ENCODE peak calls at places on chromosomes 2 and 18, in six cellular contexts. W, L, V, P, F and Q are unnamed samples.

GRCh38 chr2:231810905-231811304 is 24.7 kb downstream of the COPS7B start:
- DNase-seq in W (peak), L (no peak), V (no peak), P (peak), F (no peak), Q (peak)

GRCh38 chr2:130371723-130372054 is 15.8 kb downstream of the PTPN18 start:
- DNase-seq in W (peak), L (no peak), V (no peak), P (no peak), F (no peak), Q (no peak)

GRCh38 chr18:76457957-76458356 is 37.1 kb downstream of the ZNF516 start:
- DNase-seq in W (no peak), L (no peak), V (no peak), P (no peak), F (no peak), Q (no peak)

GRCh38 chr2:66522591-66523379 is 87.9 kb downstream of the MEIS1 start:
- DNase-seq in W (no peak), L (no peak), V (no peak), P (no peak), F (no peak), Q (no peak)

GRCh38 chr18:76126327-76126726 is 368.7 kb downstream of the ZNF516 start:
- DNase-seq in W (no peak), L (no peak), V (no peak), P (no peak), F (no peak), Q (no peak)

GRCh38 chr2:26520065-26520464 is 42.1 kb upstream of the OTOF start:
- DNase-seq in W (no peak), L (no peak), V (no peak), P (no peak), F (no peak), Q (no peak)

GRCh38 chr2:3022841-3023372 is 354.7 kb downstream of the EIPR1 start:
- DNase-seq in W (no peak), L (no peak), V (no peak), P (no peak), F (no peak), Q (no peak)

GRCh38 chr2:237618449-237618848 is 8.9 kb upstream of the LRRFIP1 start:
- DNase-seq in W (no peak), L (no peak), V (no peak), P (peak), F (no peak), Q (no peak)

GRCh38 chr2:71691747-71692455 is 238.5 kb downstream of the DYSF start:
- DNase-seq in W (peak), L (no peak), V (no peak), P (no peak), F (no peak), Q (no peak)

GRCh38 chr2:145006957-145007672 is 487.2 kb upstream of the ZEB2 start:
- DNase-seq in W (peak), L (no peak), V (peak), P (peak), F (peak), Q (peak)

GRCh38 chr2:164831887-164832286 is 9.7 kb downstream of the COBLL1 start:
- DNase-seq in W (no peak), L (no peak), V (no peak), P (no peak), F (no peak), Q (no peak)

GRCh38 chr2:63788070-63788469 is 53.6 kb upstream of the UGP2 start:
- DNase-seq in W (peak), L (no peak), V (no peak), P (peak), F (no peak), Q (peak)

GRCh38 chr2:192579965-192580700 is 385.4 kb upstream of the TMEFF2 start:
- DNase-seq in W (no peak), L (no peak), V (no peak), P (no peak), F (peak), Q (no peak)

GRCh38 chr2:179966778-179967394 is 40.2 kb downstream of the CWC22 start:
- DNase-seq in W (no peak), L (no peak), V (no peak), P (no peak), F (no peak), Q (no peak)

GRCh38 chr18:35729971-35730668 is 148.6 kb downstream of the GALNT1 start:
- DNase-seq in W (peak), L (no peak), V (no peak), P (no peak), F (no peak), Q (no peak)

GRCh38 chr18:34493099-34493544 is 217.0 kb upstream of the DTNA start:
- DNase-seq in W (peak), L (no peak), V (peak), P (no peak), F (peak), Q (peak)

GRCh38 chr2:180040146-180040925 is 33.2 kb upstream of the CWC22 start:
- DNase-seq in W (peak), L (no peak), V (no peak), P (peak), F (peak), Q (peak)

GRCh38 chr2:136010126-136010525 is 24.7 kb upstream of the DARS1 start:
- DNase-seq in W (peak), L (no peak), V (no peak), P (no peak), F (no peak), Q (no peak)

GRCh38 chr18:35379421-35379820 is 2.3 kb upstream of the ZNF396 start:
- DNase-seq in W (no peak), L (no peak), V (no peak), P (no peak), F (no peak), Q (no peak)

DNA sequence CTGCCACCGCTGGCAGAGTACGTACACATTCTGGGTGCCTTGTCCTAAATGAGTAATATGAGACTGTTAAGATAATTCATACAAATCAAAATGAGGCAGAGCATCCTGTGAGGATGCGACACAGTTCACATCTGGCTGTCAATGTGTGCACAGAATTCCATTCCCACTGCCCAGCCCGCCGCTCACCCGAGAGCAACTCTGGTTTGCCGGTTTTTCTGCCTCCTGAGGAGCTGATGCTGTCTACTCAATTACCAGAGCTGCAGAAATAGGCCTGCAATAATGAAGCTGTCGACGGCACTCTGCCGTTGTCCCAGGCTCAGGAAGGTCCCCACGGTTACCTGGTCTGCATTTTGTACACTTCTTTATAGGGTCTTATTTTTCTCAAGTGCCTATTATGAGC is 55.7 kb upstream of the LYPD1 start:
- DNase-seq in W (no peak), L (no peak), V (no peak), P (no peak), F (no peak), Q (no peak)
- TF ChIP-seq CTCF in W (no peak), L (no peak), V (no peak), P (no peak), F (no peak), Q (no peak)

GRCh38 chr2:166417669-166418068 is 41.9 kb upstream of the SCN9A start:
- DNase-seq in W (peak), L (no peak), V (no peak), P (no peak), F (no peak), Q (no peak)
- TF ChIP-seq CTCF in W (peak), L (no peak), V (no peak), P (no peak), F (no peak), Q (no peak)

DNA sequence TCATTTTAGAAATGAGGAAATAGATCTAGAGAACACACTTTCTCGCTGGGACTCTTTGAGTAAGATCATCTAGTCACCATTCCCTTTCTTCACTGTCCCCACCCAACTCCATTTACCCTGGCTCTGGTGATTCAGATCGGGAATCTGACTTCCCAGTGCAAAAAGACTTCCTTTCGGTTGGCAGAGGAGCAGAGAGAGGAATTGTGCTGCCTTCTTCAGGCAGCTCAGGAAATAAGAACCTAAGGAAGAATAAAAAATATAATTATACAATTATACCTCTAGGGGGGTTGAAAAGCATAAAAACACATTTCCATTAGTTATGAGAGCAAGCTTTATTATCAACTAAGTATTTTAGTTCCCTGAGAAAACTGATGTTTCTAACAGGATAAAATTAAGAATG is 9.3 kb upstream of the MPP4 start:
- DNase-seq in W (peak), L (no peak), V (no peak), P (no peak), F (no peak), Q (no peak)
- TF ChIP-seq CTCF in W (peak), L (no peak), V (no peak), P (peak), F (no peak), Q (peak)

DNA sequence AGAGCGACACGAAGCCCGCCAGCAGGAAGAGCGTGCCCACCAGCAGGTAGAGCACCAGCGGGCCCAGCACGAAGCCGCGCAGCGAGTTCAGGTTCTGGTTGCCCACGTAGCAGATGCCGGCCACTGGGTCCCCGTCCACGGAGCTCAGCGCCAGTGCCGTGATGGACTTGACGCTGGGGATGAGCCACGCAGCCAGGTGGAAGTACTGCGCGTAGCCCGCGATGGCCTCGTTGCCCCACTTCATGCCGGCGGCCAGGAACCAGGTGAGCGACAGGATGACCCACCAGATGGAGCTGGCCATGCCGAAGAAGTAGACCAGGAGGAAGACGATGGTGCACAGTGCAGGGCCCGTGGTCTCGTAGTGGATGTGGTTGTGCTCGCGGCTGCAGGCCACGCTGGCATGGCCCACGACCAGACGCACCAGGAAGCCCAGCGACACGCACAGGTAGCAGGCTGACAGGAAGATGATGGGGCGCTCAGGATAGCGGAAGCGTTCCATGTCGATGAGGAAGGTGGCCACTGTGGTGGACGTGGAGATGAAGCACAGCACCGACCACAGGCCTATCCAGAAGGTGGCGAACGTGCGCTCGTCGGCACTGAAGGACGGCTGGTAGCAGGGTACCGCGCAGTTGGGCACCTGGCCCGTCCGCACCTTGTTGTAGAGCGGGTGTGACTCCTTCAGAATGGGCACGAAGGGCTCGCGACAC is 2.1 kb downstream of the FZD5 start:
- DNase-seq in W (peak), L (no peak), V (peak), P (no peak), F (no peak), Q (no peak)
- TF ChIP-seq CTCF in W (peak), L (no peak), V (peak), P (peak), F (peak), Q (peak)

DNA sequence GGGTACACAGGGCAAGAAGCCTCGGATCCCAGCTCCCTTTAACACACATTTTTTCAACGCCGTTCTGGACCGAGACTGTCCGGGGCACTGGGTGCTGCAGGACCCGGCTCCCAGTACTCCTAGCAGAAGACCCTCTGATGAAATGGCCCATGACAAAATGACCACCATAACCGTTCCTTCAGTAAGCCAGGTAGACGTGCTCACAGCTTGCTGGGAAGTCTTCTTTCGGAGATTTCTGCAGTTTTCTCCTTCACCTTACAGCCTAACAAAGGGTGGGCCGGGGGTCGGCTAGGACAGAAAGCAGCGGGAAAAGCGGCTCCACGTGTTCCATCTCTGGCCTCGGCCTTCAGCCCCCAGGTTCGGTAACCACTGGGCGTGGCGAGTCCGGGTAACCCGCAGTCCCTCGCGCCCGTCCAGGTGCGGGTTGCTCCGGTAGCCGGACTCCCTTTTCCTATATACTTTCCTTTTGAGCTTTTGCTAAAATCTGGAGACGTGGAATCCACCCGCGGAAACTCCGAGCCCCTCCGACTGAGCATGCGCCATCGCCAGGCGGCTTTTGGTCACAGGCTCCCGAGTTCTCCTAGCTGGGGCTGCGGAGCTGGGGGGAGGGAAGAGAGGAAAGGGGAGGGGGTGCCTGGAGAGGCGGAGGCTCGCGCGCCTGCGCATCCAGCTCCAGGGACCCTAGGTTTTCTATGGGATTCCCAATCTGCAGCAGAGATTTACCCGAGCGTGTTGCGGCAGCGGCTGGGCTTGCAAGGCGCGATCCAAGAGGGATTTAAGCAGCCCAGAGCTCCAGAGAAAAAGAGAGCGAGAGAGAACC is at the start of gene VSNL1:
- DNase-seq in W (peak), L (no peak), V (peak), P (no peak), F (peak), Q (no peak)
- TF ChIP-seq CTCF in W (no peak), L (no peak), V (no peak), P (no peak), F (no peak), Q (no peak)

GRCh38 chr2:215407061-215407460 is 28.8 kb downstream of the FN1 start:
- DNase-seq in W (no peak), L (no peak), V (no peak), P (no peak), F (no peak), Q (no peak)
- TF ChIP-seq CTCF in W (no peak), L (no peak), V (no peak), P (no peak), F (no peak), Q (no peak)

GRCh38 chr18:68676913-68677312 is 38.0 kb downstream of the TMX3 start:
- DNase-seq in W (peak), L (no peak), V (no peak), P (no peak), F (no peak), Q (no peak)
- TF ChIP-seq CTCF in W (peak), L (no peak), V (no peak), P (peak), F (no peak), Q (peak)